ENCODE peak calls at places on chromosomes 12 and 14, in six cellular contexts. One of them, this sample, is unnamed. For H3K9me3, the result is how much of the 10 kb centered on the place peaks cover.

GRCh38 chr12:54879132-54879531 is 24.8 kb downstream of the MUCL1 start:
- DNase-seq in breast epithelium: no peak
- DNase-seq in suprapubic skin: no peak
- DNase-seq in GM12878: no peak
- DNase-seq in stomach: no peak
- DNase-seq in endothelial cell of umbilical vein: no peak
- DNase-seq in this sample: no peak

GRCh38 chr12:130155416-130156073 is 6.7 kb upstream of the FZD10 start:
- DNase-seq in endothelial cell of umbilical vein: no peak
- DNase-seq in breast epithelium: no peak
- DNase-seq in stomach: no peak
- DNase-seq in GM12878: no peak
- DNase-seq in suprapubic skin: peak
- DNase-seq in this sample: no peak

GRCh38 chr12:120332523-120332922 is 4.9 kb upstream of the PLA2G1B start:
- DNase-seq in suprapubic skin: no peak
- DNase-seq in breast epithelium: no peak
- DNase-seq in endothelial cell of umbilical vein: no peak
- DNase-seq in stomach: no peak
- DNase-seq in GM12878: no peak
- DNase-seq in this sample: no peak

GRCh38 chr12:31928246-31929139 is 30.7 kb upstream of the RESF1 start:
- DNase-seq in suprapubic skin: no peak
- DNase-seq in GM12878: no peak
- DNase-seq in breast epithelium: no peak
- DNase-seq in stomach: no peak
- DNase-seq in endothelial cell of umbilical vein: peak
- DNase-seq in this sample: no peak

GRCh38 chr14:90805662-90806548 is 10.3 kb downstream of the TTC7B start:
- DNase-seq in breast epithelium: no peak
- DNase-seq in stomach: no peak
- DNase-seq in GM12878: no peak
- DNase-seq in endothelial cell of umbilical vein: no peak
- DNase-seq in suprapubic skin: no peak
- DNase-seq in this sample: no peak

GRCh38 chr14:49992901-49993335 is 100.0 kb downstream of the ARF6 start:
- DNase-seq in suprapubic skin: no peak
- DNase-seq in GM12878: peak
- DNase-seq in stomach: no peak
- DNase-seq in breast epithelium: no peak
- DNase-seq in endothelial cell of umbilical vein: no peak
- DNase-seq in this sample: no peak

GRCh38 chr12:124861492-124861891 is 2.2 kb downstream of the SCARB1 start:
- DNase-seq in GM12878: peak
- DNase-seq in suprapubic skin: no peak
- DNase-seq in stomach: no peak
- DNase-seq in endothelial cell of umbilical vein: peak
- DNase-seq in breast epithelium: peak
- DNase-seq in this sample: no peak

GRCh38 chr14:75306917-75307699 is 28.5 kb downstream of the FOS start:
- DNase-seq in suprapubic skin: peak
- DNase-seq in breast epithelium: no peak
- DNase-seq in stomach: no peak
- DNase-seq in endothelial cell of umbilical vein: no peak
- DNase-seq in GM12878: no peak
- DNase-seq in this sample: no peak

GRCh38 chr14:93132472-93133065 is 16.8 kb upstream of the ITPK1 start:
- DNase-seq in endothelial cell of umbilical vein: peak
- DNase-seq in breast epithelium: no peak
- DNase-seq in stomach: peak
- DNase-seq in GM12878: no peak
- DNase-seq in suprapubic skin: no peak
- DNase-seq in this sample: no peak

GRCh38 chr14:100750762-100751699 is 24.3 kb downstream of the DLK1 start:
- DNase-seq in suprapubic skin: peak
- DNase-seq in breast epithelium: no peak
- DNase-seq in GM12878: no peak
- DNase-seq in stomach: no peak
- DNase-seq in endothelial cell of umbilical vein: no peak
- DNase-seq in this sample: no peak

GRCh38 chr12:59570134-59570533 is 25.7 kb upstream of the SLC16A7 start:
- DNase-seq in GM12878: no peak
- DNase-seq in stomach: no peak
- DNase-seq in endothelial cell of umbilical vein: no peak
- DNase-seq in breast epithelium: no peak
- DNase-seq in suprapubic skin: no peak
- DNase-seq in this sample: no peak

GRCh38 chr12:81668475-81668874 is 90.7 kb downstream of the PPFIA2 start:
- DNase-seq in suprapubic skin: no peak
- DNase-seq in stomach: no peak
- DNase-seq in endothelial cell of umbilical vein: no peak
- DNase-seq in breast epithelium: no peak
- DNase-seq in GM12878: no peak
- DNase-seq in this sample: no peak

GRCh38 chr14:105865904-105866840 is 339.8 kb downstream of the TMEM121 start:
- DNase-seq in suprapubic skin: peak
- DNase-seq in GM12878: no peak
- DNase-seq in stomach: peak
- DNase-seq in endothelial cell of umbilical vein: no peak
- DNase-seq in breast epithelium: no peak
- DNase-seq in this sample: no peak

GRCh38 chr14:105864651-105865265 is 338.4 kb downstream of the TMEM121 start:
- DNase-seq in stomach: peak
- DNase-seq in suprapubic skin: peak
- DNase-seq in breast epithelium: no peak
- DNase-seq in GM12878: no peak
- DNase-seq in endothelial cell of umbilical vein: no peak
- DNase-seq in this sample: no peak

GRCh38 chr14:105866841-105867321 is 340.5 kb downstream of the TMEM121 start:
- DNase-seq in breast epithelium: no peak
- DNase-seq in stomach: peak
- DNase-seq in suprapubic skin: peak
- DNase-seq in GM12878: no peak
- DNase-seq in endothelial cell of umbilical vein: no peak
- DNase-seq in this sample: no peak

GRCh38 chr14:105865266-105865903 is 339.0 kb downstream of the TMEM121 start:
- DNase-seq in GM12878: no peak
- DNase-seq in suprapubic skin: peak
- DNase-seq in breast epithelium: no peak
- DNase-seq in stomach: peak
- DNase-seq in endothelial cell of umbilical vein: no peak
- DNase-seq in this sample: no peak

DNA sequence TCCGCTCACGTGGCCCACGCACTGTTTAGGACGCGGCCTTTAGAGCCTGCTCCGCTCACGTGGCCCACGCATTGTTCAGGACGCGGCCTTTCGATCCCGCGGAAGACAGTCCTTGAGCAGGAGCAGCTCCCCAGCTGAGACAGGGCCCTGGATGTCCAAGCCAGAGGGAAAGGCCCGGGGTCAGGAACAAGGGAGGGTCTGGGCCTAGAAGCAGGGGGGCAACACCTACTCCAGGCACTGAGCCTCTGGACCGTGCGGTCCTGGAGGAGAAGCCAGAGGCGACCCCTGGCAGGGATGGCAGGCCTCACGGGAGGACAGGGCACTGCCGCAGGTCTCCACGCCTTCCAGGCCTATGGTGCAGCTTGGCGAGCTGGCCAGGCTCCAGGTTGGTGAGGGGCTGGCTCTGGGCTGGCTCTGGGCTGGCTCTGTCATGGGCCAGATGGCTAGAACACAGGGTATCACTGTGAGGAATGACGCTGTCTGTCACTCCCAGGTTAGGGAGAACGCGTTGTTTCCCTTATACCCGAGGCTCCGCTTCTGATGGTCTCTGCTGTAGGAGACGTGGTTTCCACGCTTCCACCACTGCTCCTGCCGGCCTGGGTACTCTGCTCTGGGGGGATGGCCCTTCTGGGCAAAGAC is 341.7 kb downstream of the TMEM121 start:
- DNase-seq in stomach: peak
- DNase-seq in breast epithelium: no peak
- DNase-seq in GM12878: no peak
- DNase-seq in suprapubic skin: no peak
- DNase-seq in endothelial cell of umbilical vein: no peak
- DNase-seq in this sample: no peak
- H3K9me3 ChIP-seq in stomach: under half
- H3K9me3 ChIP-seq in breast epithelium: under half
- H3K9me3 ChIP-seq in GM12878: under half
- H3K9me3 ChIP-seq in suprapubic skin: under half
- H3K9me3 ChIP-seq in endothelial cell of umbilical vein: under half
- H3K9me3 ChIP-seq in this sample: under half

GRCh38 chr14:68910540-68910939 is 68.6 kb downstream of the ACTN1 start:
- DNase-seq in endothelial cell of umbilical vein: no peak
- DNase-seq in GM12878: no peak
- DNase-seq in breast epithelium: no peak
- DNase-seq in suprapubic skin: no peak
- DNase-seq in stomach: no peak
- DNase-seq in this sample: no peak

GRCh38 chr14:68908201-68908600 is 70.9 kb downstream of the ACTN1 start:
- DNase-seq in breast epithelium: no peak
- DNase-seq in endothelial cell of umbilical vein: no peak
- DNase-seq in suprapubic skin: no peak
- DNase-seq in stomach: no peak
- DNase-seq in GM12878: no peak
- DNase-seq in this sample: no peak

GRCh38 chr14:68911594-68912227 is 67.4 kb downstream of the ACTN1 start:
- DNase-seq in breast epithelium: peak
- DNase-seq in stomach: peak
- DNase-seq in GM12878: no peak
- DNase-seq in endothelial cell of umbilical vein: peak
- DNase-seq in suprapubic skin: peak
- DNase-seq in this sample: no peak

GRCh38 chr14:68906439-68906838 is 72.7 kb downstream of the ACTN1 start:
- DNase-seq in GM12878: no peak
- DNase-seq in endothelial cell of umbilical vein: no peak
- DNase-seq in suprapubic skin: no peak
- DNase-seq in breast epithelium: no peak
- DNase-seq in stomach: no peak
- DNase-seq in this sample: no peak

GRCh38 chr14:68908860-68909259 is 70.2 kb downstream of the ACTN1 start:
- DNase-seq in suprapubic skin: no peak
- DNase-seq in endothelial cell of umbilical vein: no peak
- DNase-seq in stomach: no peak
- DNase-seq in breast epithelium: no peak
- DNase-seq in GM12878: no peak
- DNase-seq in this sample: no peak
- TF ChIP-seq POLR2AphosphoS5 in suprapubic skin: no peak
- TF ChIP-seq POLR2AphosphoS5 in endothelial cell of umbilical vein: no peak
- TF ChIP-seq POLR2AphosphoS5 in stomach: no peak
- TF ChIP-seq POLR2AphosphoS5 in breast epithelium: no peak
- TF ChIP-seq POLR2AphosphoS5 in GM12878: no peak
- TF ChIP-seq POLR2AphosphoS5 in this sample: no peak

GRCh38 chr12:110807640-110808039 is 39.1 kb upstream of the CCDC63 start:
- DNase-seq in endothelial cell of umbilical vein: no peak
- DNase-seq in suprapubic skin: no peak
- DNase-seq in stomach: no peak
- DNase-seq in breast epithelium: peak
- DNase-seq in GM12878: no peak
- DNase-seq in this sample: no peak
- H3K9me3 ChIP-seq in endothelial cell of umbilical vein: under half
- H3K9me3 ChIP-seq in suprapubic skin: under half
- H3K9me3 ChIP-seq in stomach: under half
- H3K9me3 ChIP-seq in breast epithelium: under half
- H3K9me3 ChIP-seq in GM12878: under half
- H3K9me3 ChIP-seq in this sample: under half

GRCh38 chr14:61188196-61188595 is 92.9 kb downstream of the TMEM30B start:
- DNase-seq in endothelial cell of umbilical vein: peak
- DNase-seq in GM12878: no peak
- DNase-seq in suprapubic skin: peak
- DNase-seq in stomach: no peak
- DNase-seq in breast epithelium: no peak
- DNase-seq in this sample: no peak
- TF ChIP-seq POLR2AphosphoS5 in endothelial cell of umbilical vein: no peak
- TF ChIP-seq POLR2AphosphoS5 in GM12878: no peak
- TF ChIP-seq POLR2AphosphoS5 in suprapubic skin: no peak
- TF ChIP-seq POLR2AphosphoS5 in stomach: no peak
- TF ChIP-seq POLR2AphosphoS5 in breast epithelium: no peak
- TF ChIP-seq POLR2AphosphoS5 in this sample: no peak

GRCh38 chr12:73308079-73308478 is 1035.9 kb downstream of the TRHDE start:
- DNase-seq in suprapubic skin: no peak
- DNase-seq in stomach: no peak
- DNase-seq in breast epithelium: no peak
- DNase-seq in GM12878: no peak
- DNase-seq in endothelial cell of umbilical vein: no peak
- DNase-seq in this sample: no peak
- H3K9me3 ChIP-seq in suprapubic skin: under half
- H3K9me3 ChIP-seq in stomach: under half
- H3K9me3 ChIP-seq in breast epithelium: under half
- H3K9me3 ChIP-seq in GM12878: under half
- H3K9me3 ChIP-seq in endothelial cell of umbilical vein: under half
- H3K9me3 ChIP-seq in this sample: under half

GRCh38 chr14:94689218-94689984 is 77.2 kb downstream of the SERPINA3 start:
- DNase-seq in endothelial cell of umbilical vein: peak
- DNase-seq in GM12878: no peak
- DNase-seq in suprapubic skin: peak
- DNase-seq in breast epithelium: peak
- DNase-seq in stomach: peak
- DNase-seq in this sample: no peak
- TF ChIP-seq POLR2AphosphoS5 in endothelial cell of umbilical vein: no peak
- TF ChIP-seq POLR2AphosphoS5 in GM12878: no peak
- TF ChIP-seq POLR2AphosphoS5 in suprapubic skin: no peak
- TF ChIP-seq POLR2AphosphoS5 in breast epithelium: no peak
- TF ChIP-seq POLR2AphosphoS5 in stomach: no peak
- TF ChIP-seq POLR2AphosphoS5 in this sample: no peak

GRCh38 chr14:25464078-25464477 is 414.1 kb upstream of the STXBP6 start:
- DNase-seq in endothelial cell of umbilical vein: no peak
- DNase-seq in GM12878: no peak
- DNase-seq in suprapubic skin: no peak
- DNase-seq in breast epithelium: no peak
- DNase-seq in stomach: no peak
- DNase-seq in this sample: no peak

GRCh38 chr14:25461780-25462179 is 411.8 kb upstream of the STXBP6 start:
- DNase-seq in breast epithelium: no peak
- DNase-seq in endothelial cell of umbilical vein: no peak
- DNase-seq in suprapubic skin: no peak
- DNase-seq in GM12878: no peak
- DNase-seq in stomach: no peak
- DNase-seq in this sample: no peak

GRCh38 chr14:25464772-25465171 is 414.8 kb upstream of the STXBP6 start:
- DNase-seq in endothelial cell of umbilical vein: no peak
- DNase-seq in suprapubic skin: no peak
- DNase-seq in stomach: no peak
- DNase-seq in GM12878: no peak
- DNase-seq in breast epithelium: no peak
- DNase-seq in this sample: no peak

DNA sequence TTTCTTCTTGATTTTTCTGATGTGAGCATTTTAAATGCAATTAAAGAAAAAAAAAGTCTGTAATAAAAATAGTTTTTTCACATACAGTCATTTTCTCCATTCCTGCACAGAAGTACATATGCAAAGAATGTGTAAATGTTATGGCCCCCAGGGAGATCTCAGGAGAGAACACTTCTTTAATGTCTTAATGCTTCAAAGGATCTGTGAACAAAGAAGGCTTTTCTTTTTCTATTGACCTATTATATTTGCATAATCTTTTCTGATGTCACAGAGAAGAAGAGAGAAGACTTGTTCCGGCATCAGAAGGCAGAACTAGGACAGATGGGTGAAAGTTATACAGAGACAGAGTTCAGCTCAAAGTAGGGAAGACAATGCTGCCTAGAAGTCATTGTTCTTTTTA is 413.5 kb upstream of the STXBP6 start:
- DNase-seq in stomach: no peak
- DNase-seq in endothelial cell of umbilical vein: no peak
- DNase-seq in breast epithelium: no peak
- DNase-seq in GM12878: no peak
- DNase-seq in suprapubic skin: no peak
- DNase-seq in this sample: no peak
- H3K9me3 ChIP-seq in stomach: under half
- H3K9me3 ChIP-seq in endothelial cell of umbilical vein: under half
- H3K9me3 ChIP-seq in breast epithelium: under half
- H3K9me3 ChIP-seq in GM12878: under half
- H3K9me3 ChIP-seq in suprapubic skin: under half
- H3K9me3 ChIP-seq in this sample: under half